ENCODE peak calls at places on chromosome 20, in four cellular contexts. U is activated CD8-positive, alpha-beta memory T cell treated with anti-CD3 and anti-CD28 coated beads for 48 hours; T is activated CD4-positive, alpha-beta T cell treated with anti-CD3 and anti-CD28 coated beads for 1 hour; K is midbrain. L is an unnamed sample.

GRCh38 chr20:37243076-37243936 is 18.3 kb downstream of the GHRH start:
- DNase-seq in U (no peak), K (no peak), T (no peak), L (no peak)

GRCh38 chr20:49624317-49624716 is 56.4 kb upstream of the PTGIS start:
- DNase-seq in U (no peak), K (no peak), T (no peak), L (no peak)

GRCh38 chr20:58829531-58829941 is 21.2 kb downstream of the GNAS-AS1 start:
- DNase-seq in K (peak; percentile 11), T (no peak), U (no peak), L (no peak)

GRCh38 chr20:19392344-19393140 is 180.1 kb downstream of the SLC24A3 start:
- DNase-seq in T (no peak), K (no peak), U (no peak), L (no peak)

GRCh38 chr20:49207071-49207470 is 12.1 kb upstream of the DDX27 start:
- DNase-seq in U (no peak), K (no peak), T (no peak), L (no peak)

GRCh38 chr20:21303872-21304586 is 898 bp downstream of the XRN2 start:
- DNase-seq in K (no peak), U (no peak), T (no peak), L (no peak)

GRCh38 chr20:21682576-21682975 is 22.9 kb upstream of the PAX1 start:
- DNase-seq in T (no peak), U (no peak), K (no peak), L (no peak)

GRCh38 chr20:10323729-10324128 is 105.1 kb downstream of the SNAP25 start:
- DNase-seq in K (no peak), U (no peak), T (no peak), L (no peak)

GRCh38 chr20:63216849-63217471 is 1.0 kb upstream of the YTHDF1 start:
- DNase-seq in K (no peak), U (no peak), T (no peak), L (no peak)

GRCh38 chr20:25018425-25018824 is 25.9 kb upstream of the APMAP start:
- DNase-seq in K (no peak), T (no peak), U (no peak), L (no peak)

GRCh38 chr20:24667689-24668383 is 198.4 kb downstream of the SYNDIG1 start:
- DNase-seq in T (no peak), U (no peak), K (no peak), L (no peak)

GRCh38 chr20:45372241-45372640 is 5.9 kb downstream of the TP53TG5 start:
- DNase-seq in U (no peak), T (no peak), K (no peak), L (no peak)

GRCh38 chr20:52076164-52076563 is 115.4 kb downstream of the ZFP64 start:
- DNase-seq in K (no peak), U (no peak), T (no peak), L (no peak)

GRCh38 chr20:25860531-25861150 is 164.0 kb upstream of the ZNF337 start:
- DNase-seq in U (no peak), T (no peak), K (no peak), L (no peak)

GRCh38 chr20:24634855-24635254 is 165.4 kb downstream of the SYNDIG1 start:
- DNase-seq in K (peak; percentile 35), U (no peak), T (no peak), L (no peak)